ENCODE peak calls at places on chromosomes 6 and 20, in seven cellular contexts. B is suprapubic skin; D is fibroblast of lung; T is naive thymus-derived CD4-positive, alpha-beta T cell; K is CD4-positive, alpha-beta memory T cell; C is kidney; U is AG04450. G is an unnamed sample.

GRCh38 chr6:25279748-25280616 is 808 bp downstream of the CARMIL1 start:
- DNase-seq in B (peak; percentile 80), D (no peak), T (no peak), K (no peak), C (peak; percentile 73), U (no peak), G (peak; percentile 34)

GRCh38 chr20:30816182-30816645 is 441.2 kb upstream of the DEFB115 start:
- DNase-seq in B (peak; percentile 86), D (no peak), T (no peak), K (no peak), C (peak; percentile 88), U (no peak), G (no peak)

GRCh38 chr20:57680934-57681914 is 28.6 kb downstream of the PMEPA1 start:
- DNase-seq in B (no peak), D (no peak), T (no peak), K (peak; percentile 25), C (no peak), U (no peak), G (peak; percentile 82)

GRCh38 chr6:33192105-33192646 is at the start of gene COL11A2:
- DNase-seq in B (no peak), D (no peak), T (no peak), K (peak; percentile 22), C (peak; percentile 72), U (no peak), G (no peak)

GRCh38 chr6:52649521-52649920 is 21.4 kb upstream of the TMEM14A start:
- DNase-seq in B (no peak), D (peak; percentile 46), T (no peak), K (no peak), C (no peak), U (no peak), G (no peak)

GRCh38 chr20:58069796-58070663 is 158.4 kb downstream of the ANKRD60 start:
- DNase-seq in B (peak; percentile 66), D (no peak), T (no peak), K (no peak), C (no peak), U (no peak), G (no peak)

GRCh38 chr6:101296184-101296583 is 97.3 kb upstream of the GRIK2 start:
- DNase-seq in B (no peak), D (peak; percentile 34), T (no peak), K (no peak), C (no peak), U (no peak), G (no peak)

GRCh38 chr20:5864428-5864827 is 85.9 kb downstream of the TRMT6 start:
- DNase-seq in B (no peak), D (no peak), T (no peak), K (no peak), C (no peak), U (no peak), G (no peak)

GRCh38 chr6:166087848-166088247 is 79.8 kb downstream of the TBXT start:
- DNase-seq in B (no peak), D (no peak), T (no peak), K (no peak), C (no peak), U (no peak), G (no peak)

GRCh38 chr6:154139894-154140293 is 100.9 kb downstream of the OPRM1 start:
- DNase-seq in B (no peak), D (peak; percentile 33), T (no peak), K (no peak), C (no peak), U (no peak), G (no peak)

GRCh38 chr6:77816766-77817270 is 164.0 kb downstream of the MEI4 start:
- DNase-seq in B (no peak), D (no peak), T (no peak), K (no peak), C (no peak), U (no peak), G (no peak)

GRCh38 chr20:46030290-46031013 is 1.4 kb downstream of the SLC12A5 start:
- DNase-seq in B (no peak), D (no peak), T (no peak), K (no peak), C (peak; percentile 44), U (no peak), G (no peak)

GRCh38 chr20:46031701-46032254 is 2.8 kb downstream of the SLC12A5 start:
- DNase-seq in B (no peak), D (no peak), T (no peak), K (no peak), C (peak; percentile 28), U (no peak), G (no peak)

GRCh38 chr20:46034039-46034438 is 5.0 kb downstream of the SLC12A5 start:
- DNase-seq in B (no peak), D (no peak), T (no peak), K (no peak), C (no peak), U (no peak), G (no peak)

GRCh38 chr20:46028772-46029371 is at the start of gene SLC12A5:
- DNase-seq in B (no peak), D (no peak), T (no peak), K (no peak), C (no peak), U (no peak), G (no peak)

DNA sequence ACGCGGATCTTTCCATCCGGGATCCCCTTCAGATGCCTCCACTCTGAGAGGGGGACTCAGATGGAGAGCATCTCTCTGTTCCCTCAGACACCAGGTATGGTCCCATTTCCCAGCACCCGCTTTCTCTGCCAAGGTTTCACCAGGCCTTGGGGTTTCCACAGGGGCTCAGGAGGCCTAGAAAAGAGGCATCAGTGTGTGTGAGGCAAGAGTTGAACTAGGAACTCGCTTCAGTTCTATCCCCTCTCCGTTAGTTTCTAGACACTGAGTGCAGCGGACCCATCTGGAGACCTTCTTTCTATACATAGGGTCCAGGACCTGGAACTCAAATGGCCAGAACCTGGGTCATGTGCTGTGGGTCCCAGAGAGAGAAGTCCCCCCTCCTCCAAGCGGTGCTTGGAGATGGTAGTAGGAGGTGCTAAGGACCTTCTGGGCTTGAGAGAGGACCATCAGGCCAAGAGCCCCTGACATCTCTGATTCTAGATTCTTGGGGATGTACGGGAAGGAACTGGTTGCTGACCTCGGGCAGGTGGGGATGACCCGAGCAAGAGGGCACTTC is 2.1 kb downstream of the SLC12A5 start:
- DNase-seq in B (no peak), D (no peak), T (no peak), K (no peak), C (no peak), U (no peak), G (no peak)
- H3K4me3 ChIP-seq in B (no peak overlapping the region), D (no peak overlapping the region), T (no peak overlapping the region), K (no peak overlapping the region), C (no peak overlapping the region), U (no peak overlapping the region), G (no peak overlapping the region)

DNA sequence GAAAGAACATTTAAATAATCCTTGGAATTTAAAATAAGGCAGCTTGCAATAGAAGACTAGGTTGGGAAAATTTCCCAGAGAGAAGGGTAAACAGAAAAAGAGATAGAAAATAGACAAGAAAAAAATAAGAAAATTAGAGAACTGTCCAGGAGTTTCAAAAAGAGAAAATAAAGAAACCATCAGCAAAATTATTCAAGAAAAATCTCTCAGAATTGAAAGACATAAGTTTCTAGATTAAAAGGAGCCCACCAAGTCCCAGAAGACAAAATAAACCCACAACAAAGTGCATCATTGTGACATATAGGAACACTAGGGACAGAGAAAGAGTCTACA is 88.6 kb upstream of the CDYL start:
- DNase-seq in B (no peak), D (no peak), T (no peak), K (no peak), C (no peak), U (no peak), G (no peak)
- H3K27ac ChIP-seq in B (no peak overlapping the region), D (no peak overlapping the region), T (no peak overlapping the region), K (no peak overlapping the region), C (no peak overlapping the region), U (no peak overlapping the region), G (no peak overlapping the region)

GRCh38 chr20:62377615-62378085 is 9.3 kb upstream of the RPS21 start:
- DNase-seq in B (no peak), D (no peak), T (no peak), K (no peak), C (no peak), U (no peak), G (no peak)
- H3K4me3 ChIP-seq in B (peak overlapping the region; percentile 11), D (no peak overlapping the region), T (no peak overlapping the region), K (no peak overlapping the region), C (no peak overlapping the region), U (no peak overlapping the region), G (no peak overlapping the region)

DNA sequence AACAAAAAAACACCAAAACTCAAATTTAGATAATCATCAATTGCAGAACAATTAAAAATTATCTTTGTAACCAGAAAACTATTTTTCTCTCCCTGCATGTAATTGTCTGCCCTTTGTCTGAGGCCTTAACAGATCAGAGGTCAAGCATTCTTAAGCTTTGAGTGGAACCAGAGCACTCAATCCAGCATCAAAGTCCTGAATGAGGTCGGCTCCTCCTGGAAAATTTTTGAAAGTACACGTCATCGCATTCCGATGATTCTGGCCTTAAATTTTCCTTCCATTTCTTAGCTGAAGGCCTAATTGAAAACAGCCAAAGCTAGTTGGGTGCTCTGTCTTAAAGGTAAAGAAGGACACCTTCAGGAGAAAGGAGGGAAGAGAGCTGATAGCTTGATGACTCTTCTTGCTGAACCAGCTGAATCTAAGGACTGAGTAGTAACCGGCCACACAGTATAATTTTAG is 510.2 kb upstream of the SULF2 start:
- DNase-seq in B (no peak), D (peak; percentile 98), T (no peak), K (no peak), C (no peak), U (peak; percentile 79), G (no peak)
- H3K27ac ChIP-seq in B (no peak overlapping the region), D (peak overlapping the region; percentile 65), T (no peak overlapping the region), K (no peak overlapping the region), C (no peak overlapping the region), U (peak overlapping the region; percentile 89), G (no peak overlapping the region)

DNA sequence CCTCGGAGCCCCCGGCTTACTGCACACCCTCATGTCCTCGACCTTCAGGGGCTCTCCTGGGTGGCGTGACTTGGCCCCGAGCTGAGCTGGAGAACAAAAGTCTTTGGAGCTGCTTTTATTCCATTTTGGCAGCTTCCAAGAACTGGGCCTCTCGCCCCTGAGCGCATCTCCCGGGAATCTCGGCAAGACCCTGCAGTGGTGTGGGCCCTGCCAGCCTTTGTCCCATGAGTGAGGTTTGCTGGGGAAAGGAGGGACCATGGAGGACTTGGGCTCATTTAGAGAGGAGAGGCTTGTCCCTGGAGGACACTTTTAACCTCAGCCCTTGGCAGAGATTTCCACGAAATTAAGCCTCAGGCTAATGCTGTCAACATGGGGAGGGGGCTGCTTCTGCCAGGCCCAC is 62.3 kb upstream of the SLCO4A1 start:
- DNase-seq in B (no peak), D (no peak), T (no peak), K (no peak), C (no peak), U (no peak), G (no peak)
- H3K4me3 ChIP-seq in B (no peak overlapping the region), D (no peak overlapping the region), T (no peak overlapping the region), K (no peak overlapping the region), C (no peak overlapping the region), U (no peak overlapping the region), G (no peak overlapping the region)